ENCODE peak calls at places on chromosomes 3 and 15, in four cellular contexts. Y is cardiac muscle cell, F is spleen, A is upper lobe of right lung. C is an unnamed sample.

GRCh38 chr3:41075958-41076357 is 123.3 kb upstream of the CTNNB1 start:
- DNase-seq in Y (no peak), F (no peak), A (no peak), C (no peak)

GRCh38 chr3:184788751-184789150 is 23.2 kb upstream of the VPS8 start:
- DNase-seq in Y (no peak), F (no peak), A (no peak), C (no peak)

GRCh38 chr3:129994883-129995559 is 20.5 kb downstream of the TRH start:
- DNase-seq in Y (peak; percentile 56), F (no peak), A (peak; percentile 18), C (peak; percentile 60)

GRCh38 chr3:47781326-47781684 is 388 bp downstream of the SMARCC1 start:
- DNase-seq in Y (peak; percentile 74), F (peak; percentile 95), A (peak; percentile 86), C (no peak)

GRCh38 chr3:39088889-39089288 is 18.5 kb downstream of the GORASP1 start:
- DNase-seq in Y (no peak), F (no peak), A (no peak), C (no peak)

GRCh38 chr3:31311571-31311970 is 221.2 kb upstream of the STT3B start:
- DNase-seq in Y (no peak), F (no peak), A (no peak), C (no peak)

GRCh38 chr3:67401911-67402310 is 252.5 kb downstream of the SUCLG2 start:
- DNase-seq in Y (no peak), F (no peak), A (peak; percentile 74), C (no peak)

GRCh38 chr3:113552851-113553250 is 20.5 kb downstream of the SIDT1 start:
- DNase-seq in Y (no peak), F (no peak), A (no peak), C (no peak)

GRCh38 chr3:59774613-59775012 is 724.8 kb upstream of the CFAP20DC start:
- DNase-seq in Y (no peak), F (no peak), A (no peak), C (no peak)

GRCh38 chr3:12891985-12892839 is 50.8 kb upstream of the RPL32 start:
- DNase-seq in Y (peak; percentile 74), F (peak; percentile 68), A (no peak), C (no peak)

GRCh38 chr3:122679085-122679466 is 1.6 kb upstream of the PARP14 start:
- DNase-seq in Y (peak; percentile 76), F (peak; percentile 90), A (peak; percentile 83), C (no peak)

GRCh38 chr15:94587071-94587470 is 355.7 kb downstream of the MCTP2 start:
- DNase-seq in Y (no peak), F (no peak), A (no peak), C (no peak)

GRCh38 chr3:66037986-66038369 is 740 bp downstream of the MAGI1 start:
- DNase-seq in Y (peak; percentile 28), F (no peak), A (peak; percentile 73), C (no peak)

DNA sequence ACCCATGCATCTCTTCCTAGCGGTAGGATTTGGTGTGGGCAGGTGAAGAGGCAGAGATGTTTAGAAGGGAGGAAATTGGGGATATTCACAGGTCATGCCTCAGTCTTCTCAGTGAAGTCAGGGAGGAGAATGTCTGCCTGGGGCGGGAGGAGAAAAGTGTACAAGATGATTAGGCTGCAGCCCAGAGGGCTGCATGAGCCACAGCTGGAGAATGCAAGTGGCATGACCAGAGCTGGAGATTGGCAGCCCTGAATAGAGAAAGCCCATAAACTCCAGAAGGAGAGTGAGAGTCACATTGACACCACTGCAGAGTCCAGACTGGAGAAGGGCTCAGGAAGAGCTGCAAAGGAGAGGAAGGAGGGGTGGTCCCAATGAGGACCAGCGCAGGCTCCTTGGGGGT is 22.6 kb downstream of the PDHB start:
- DNase-seq in Y (no peak), F (no peak), A (no peak), C (no peak)
- H3K27ac ChIP-seq in Y (no peak overlapping the region), F (no peak overlapping the region), A (no peak overlapping the region), C (no peak overlapping the region)

DNA sequence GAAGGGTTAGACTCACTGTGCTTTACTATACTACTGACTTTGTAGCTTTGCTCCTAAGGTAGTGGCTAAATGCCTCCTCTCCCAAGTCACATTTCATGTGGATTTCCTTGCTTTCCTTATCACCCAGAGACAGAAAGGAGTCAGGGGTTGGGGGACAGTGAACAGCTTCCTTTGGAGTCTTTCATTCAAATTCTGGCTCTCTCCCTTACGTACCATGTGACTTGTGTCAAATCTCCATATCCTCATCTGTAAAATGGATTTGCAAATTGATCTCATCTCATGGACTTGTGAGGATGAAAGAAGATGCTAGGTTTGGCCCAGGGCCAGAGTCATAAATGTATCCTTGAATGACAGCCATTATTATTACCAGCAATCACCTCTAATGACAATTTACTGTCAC is 67.8 kb upstream of the POLG start:
- DNase-seq in Y (no peak), F (no peak), A (no peak), C (no peak)
- H3K27ac ChIP-seq in Y (no peak overlapping the region), F (no peak overlapping the region), A (no peak overlapping the region), C (no peak overlapping the region)

GRCh38 chr3:171842864-171843511 is at the start of gene TMEM212:
- DNase-seq in Y (no peak), F (no peak), A (no peak), C (no peak)
- H3K27ac ChIP-seq in Y (peak within 1 kb of the TSS; percentile 65), F (no peak within 1 kb of the TSS), A (no peak within 1 kb of the TSS), C (no peak within 1 kb of the TSS)

DNA sequence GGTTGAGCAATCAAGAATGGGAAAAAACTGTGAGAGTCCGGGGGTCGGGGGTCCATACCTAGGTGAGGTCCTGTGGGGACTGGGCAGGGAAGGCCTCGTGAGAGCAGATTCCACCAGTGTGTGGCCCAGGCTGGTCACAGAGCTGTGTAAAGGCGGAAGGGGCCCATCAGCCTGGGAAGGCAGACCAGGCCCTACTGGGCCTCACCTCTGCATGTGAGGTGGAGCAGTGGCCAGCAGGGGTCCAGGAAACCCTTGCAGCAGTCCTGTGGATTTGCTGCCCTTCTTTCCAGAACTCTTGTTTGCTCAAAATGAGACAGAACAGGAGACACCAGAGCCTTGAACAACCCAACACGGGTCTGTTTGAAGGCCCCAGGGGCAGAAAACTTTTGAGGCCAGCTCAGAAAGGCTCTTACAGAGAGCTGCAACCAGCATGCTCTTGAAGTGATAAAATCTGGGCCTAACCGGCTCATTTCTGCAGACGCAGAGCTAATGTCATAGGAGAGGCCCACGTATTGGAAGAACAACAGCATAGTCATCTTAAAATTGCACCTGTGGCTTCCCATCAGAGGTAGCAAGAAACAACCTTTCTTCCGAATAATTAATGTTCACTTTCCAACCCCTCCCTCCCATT is 30.3 kb upstream of the HHATL start:
- DNase-seq in Y (no peak), F (no peak), A (no peak), C (no peak)
- H3K27ac ChIP-seq in Y (no peak overlapping the region), F (no peak overlapping the region), A (no peak overlapping the region), C (no peak overlapping the region)

GRCh38 chr15:30033763-30034162 is 49.0 kb upstream of the GOLGA8J start:
- DNase-seq in Y (no peak), F (no peak), A (no peak), C (no peak)
- H3K27ac ChIP-seq in Y (no peak overlapping the region), F (no peak overlapping the region), A (no peak overlapping the region), C (no peak overlapping the region)

GRCh38 chr3:177830411-177830849 is 633.1 kb upstream of the TBL1XR1 start:
- DNase-seq in Y (no peak), F (no peak), A (no peak), C (peak; percentile 49)
- H3K27ac ChIP-seq in Y (no peak overlapping the region), F (peak overlapping the region; percentile 17), A (peak overlapping the region; percentile 43), C (peak overlapping the region; percentile 52)

DNA sequence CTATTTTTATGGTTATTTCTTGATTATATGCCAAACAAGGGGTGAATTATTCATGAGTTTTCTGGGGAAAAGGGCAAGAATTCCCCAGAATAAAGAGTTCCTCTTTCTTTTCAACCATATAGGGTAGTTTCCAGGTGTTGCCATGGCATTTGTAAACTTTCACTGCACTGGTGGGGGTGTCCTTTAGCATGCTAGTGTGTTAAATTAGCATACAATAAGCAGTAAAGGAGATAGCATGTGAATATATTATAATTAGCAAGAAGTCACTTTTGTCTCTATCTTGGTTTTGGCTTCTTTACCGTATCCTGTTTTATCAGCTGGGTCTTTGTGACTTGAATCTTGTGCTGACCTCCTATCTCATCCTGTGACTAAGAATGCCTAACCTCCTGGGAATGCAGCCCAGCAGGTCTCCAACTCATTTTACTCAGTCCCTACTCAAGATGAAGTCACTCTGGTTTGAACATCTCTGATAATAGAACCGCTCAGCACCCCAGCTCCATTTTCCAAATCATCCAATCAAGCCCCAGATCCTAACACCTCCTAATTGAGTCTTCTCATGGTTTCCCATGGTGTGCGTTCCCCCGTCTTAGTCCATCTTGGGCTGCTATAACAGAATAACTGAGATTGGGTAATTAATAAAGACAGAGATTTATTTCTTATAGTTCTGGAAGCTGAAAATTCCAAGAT is 3.4 kb upstream of the SELENOT start:
- DNase-seq in Y (no peak), F (no peak), A (no peak), C (peak; percentile 60)
- H3K27ac ChIP-seq in Y (peak overlapping the region; percentile 61), F (peak overlapping the region; percentile 60), A (no peak overlapping the region), C (peak overlapping the region; percentile 99)

GRCh38 chr3:161267646-161268045 is 46.5 kb downstream of the NMD3 start:
- DNase-seq in Y (no peak), F (no peak), A (no peak), C (no peak)

GRCh38 chr3:161265916-161266571 is 44.9 kb downstream of the NMD3 start:
- DNase-seq in Y (no peak), F (no peak), A (no peak), C (no peak)

GRCh38 chr3:161266731-161267150 is 45.6 kb downstream of the NMD3 start:
- DNase-seq in Y (no peak), F (no peak), A (no peak), C (no peak)

GRCh38 chr3:161270991-161271390 is 49.9 kb downstream of the NMD3 start:
- DNase-seq in Y (no peak), F (no peak), A (no peak), C (no peak)

GRCh38 chr3:161268601-161269000 is 47.5 kb downstream of the NMD3 start:
- DNase-seq in Y (no peak), F (no peak), A (no peak), C (no peak)
- H3K27ac ChIP-seq in Y (no peak overlapping the region), F (no peak overlapping the region), A (no peak overlapping the region), C (peak overlapping the region; percentile 95)

DNA sequence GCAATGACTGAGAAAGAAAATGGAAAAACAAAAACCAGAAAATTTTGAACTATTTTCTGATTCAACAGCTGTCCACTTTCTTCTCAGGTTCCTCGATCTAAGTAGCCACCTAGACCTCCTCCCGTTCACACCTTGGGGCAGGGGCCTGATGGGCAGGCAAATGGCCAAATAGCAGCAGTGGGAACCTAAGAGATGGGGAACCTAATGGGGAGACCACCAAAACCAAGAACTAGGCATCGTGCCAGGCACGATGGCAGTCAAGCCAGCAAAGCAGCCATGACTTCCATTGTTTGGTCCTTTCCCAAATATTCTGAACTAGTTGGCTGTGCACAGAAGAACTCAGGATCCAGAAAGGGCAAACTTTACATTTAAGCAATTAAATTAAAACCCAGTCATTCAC is 57.1 kb downstream of the CAPN7 start:
- DNase-seq in Y (no peak), F (no peak), A (no peak), C (no peak)
- H3K27ac ChIP-seq in Y (no peak overlapping the region), F (no peak overlapping the region), A (no peak overlapping the region), C (no peak overlapping the region)